ENCODE peak calls at places on chromosome 1, in six cellular contexts. One of them, this sample, is unnamed.

GRCh38 chr1:81312272-81312754 is 488.4 kb upstream of the ADGRL2 start:
- DNase-seq in MM.1S: no peak
- DNase-seq in transverse colon: no peak
- DNase-seq in NCI-H69: no peak
- DNase-seq in T-helper 9 cell: no peak
- DNase-seq in naive thymus-derived CD8-positive, alpha-beta T cell: no peak
- DNase-seq in this sample: no peak

GRCh38 chr1:33633019-33633801 is 160.8 kb downstream of the ZSCAN20 start:
- DNase-seq in naive thymus-derived CD8-positive, alpha-beta T cell: peak; percentile 79
- DNase-seq in MM.1S: peak; percentile 87
- DNase-seq in T-helper 9 cell: peak; percentile 85
- DNase-seq in NCI-H69: peak; percentile 78
- DNase-seq in transverse colon: peak; percentile 88
- DNase-seq in this sample: peak; percentile 78

GRCh38 chr1:20187813-20188454 is 1.6 kb upstream of the PLA2G2C start:
- DNase-seq in MM.1S: no peak
- DNase-seq in transverse colon: no peak
- DNase-seq in T-helper 9 cell: no peak
- DNase-seq in naive thymus-derived CD8-positive, alpha-beta T cell: no peak
- DNase-seq in NCI-H69: no peak
- DNase-seq in this sample: no peak

GRCh38 chr1:174623640-174624039 is 175.9 kb downstream of the GPR52 start:
- DNase-seq in NCI-H69: no peak
- DNase-seq in MM.1S: no peak
- DNase-seq in naive thymus-derived CD8-positive, alpha-beta T cell: no peak
- DNase-seq in transverse colon: no peak
- DNase-seq in T-helper 9 cell: no peak
- DNase-seq in this sample: no peak

GRCh38 chr1:200846421-200846820 is 26.4 kb upstream of the GPR25 start:
- DNase-seq in MM.1S: no peak
- DNase-seq in NCI-H69: no peak
- DNase-seq in naive thymus-derived CD8-positive, alpha-beta T cell: no peak
- DNase-seq in T-helper 9 cell: no peak
- DNase-seq in transverse colon: no peak
- DNase-seq in this sample: no peak

GRCh38 chr1:4425892-4426291 is 228.5 kb upstream of the AJAP1 start:
- DNase-seq in naive thymus-derived CD8-positive, alpha-beta T cell: no peak
- DNase-seq in NCI-H69: no peak
- DNase-seq in T-helper 9 cell: no peak
- DNase-seq in transverse colon: no peak
- DNase-seq in MM.1S: peak; percentile 43
- DNase-seq in this sample: no peak

GRCh38 chr1:74835046-74835445 is 102.1 kb downstream of the TYW3 start:
- DNase-seq in T-helper 9 cell: no peak
- DNase-seq in naive thymus-derived CD8-positive, alpha-beta T cell: no peak
- DNase-seq in NCI-H69: peak; percentile 87
- DNase-seq in transverse colon: no peak
- DNase-seq in MM.1S: peak; percentile 9
- DNase-seq in this sample: no peak

GRCh38 chr1:23593556-23594148 is 34.4 kb upstream of the ID3 start:
- DNase-seq in MM.1S: no peak
- DNase-seq in T-helper 9 cell: no peak
- DNase-seq in NCI-H69: peak; percentile 94
- DNase-seq in transverse colon: no peak
- DNase-seq in naive thymus-derived CD8-positive, alpha-beta T cell: no peak
- DNase-seq in this sample: peak; percentile 60

GRCh38 chr1:155083865-155084721 is 5.5 kb downstream of the EFNA3 start:
- DNase-seq in naive thymus-derived CD8-positive, alpha-beta T cell: no peak
- DNase-seq in MM.1S: peak; percentile 68
- DNase-seq in T-helper 9 cell: no peak
- DNase-seq in NCI-H69: peak; percentile 72
- DNase-seq in transverse colon: peak; percentile 72
- DNase-seq in this sample: peak; percentile 78

GRCh38 chr1:181038399-181038873 is 4.7 kb downstream of the MR1 start:
- DNase-seq in transverse colon: peak; percentile 57
- DNase-seq in MM.1S: peak; percentile 73
- DNase-seq in NCI-H69: peak; percentile 91
- DNase-seq in T-helper 9 cell: peak; percentile 55
- DNase-seq in naive thymus-derived CD8-positive, alpha-beta T cell: peak; percentile 23
- DNase-seq in this sample: peak; percentile 51

GRCh38 chr1:170114916-170115315 is 30.8 kb upstream of the NTMT2 start:
- DNase-seq in transverse colon: no peak
- DNase-seq in naive thymus-derived CD8-positive, alpha-beta T cell: no peak
- DNase-seq in NCI-H69: no peak
- DNase-seq in MM.1S: peak; percentile 44
- DNase-seq in T-helper 9 cell: no peak
- DNase-seq in this sample: no peak

GRCh38 chr1:201537966-201538617 is 835 bp upstream of the NAV1 start:
- DNase-seq in transverse colon: no peak
- DNase-seq in NCI-H69: peak; percentile 64
- DNase-seq in T-helper 9 cell: no peak
- DNase-seq in MM.1S: no peak
- DNase-seq in naive thymus-derived CD8-positive, alpha-beta T cell: no peak
- DNase-seq in this sample: no peak

GRCh38 chr1:205191127-205191577 is 20.4 kb downstream of the DSTYK start:
- DNase-seq in transverse colon: no peak
- DNase-seq in T-helper 9 cell: no peak
- DNase-seq in MM.1S: no peak
- DNase-seq in NCI-H69: peak; percentile 58
- DNase-seq in naive thymus-derived CD8-positive, alpha-beta T cell: no peak
- DNase-seq in this sample: no peak

GRCh38 chr1:158037876-158038359 is 44.5 kb downstream of the KIRREL1 start:
- DNase-seq in MM.1S: no peak
- DNase-seq in naive thymus-derived CD8-positive, alpha-beta T cell: no peak
- DNase-seq in T-helper 9 cell: no peak
- DNase-seq in NCI-H69: peak; percentile 100
- DNase-seq in transverse colon: no peak
- DNase-seq in this sample: no peak

GRCh38 chr1:212860713-212861581 is 2.9 kb downstream of the FLVCR1 start:
- DNase-seq in T-helper 9 cell: no peak
- DNase-seq in naive thymus-derived CD8-positive, alpha-beta T cell: no peak
- DNase-seq in transverse colon: no peak
- DNase-seq in NCI-H69: peak; percentile 81
- DNase-seq in MM.1S: no peak
- DNase-seq in this sample: no peak

GRCh38 chr1:174966000-174966572 is 33.7 kb upstream of the CACYBP start:
- DNase-seq in transverse colon: no peak
- DNase-seq in NCI-H69: no peak
- DNase-seq in MM.1S: no peak
- DNase-seq in T-helper 9 cell: no peak
- DNase-seq in naive thymus-derived CD8-positive, alpha-beta T cell: no peak
- DNase-seq in this sample: no peak

GRCh38 chr1:100585774-100586173 is 47.8 kb downstream of the GPR88 start:
- DNase-seq in NCI-H69: no peak
- DNase-seq in naive thymus-derived CD8-positive, alpha-beta T cell: no peak
- DNase-seq in T-helper 9 cell: no peak
- DNase-seq in MM.1S: no peak
- DNase-seq in transverse colon: no peak
- DNase-seq in this sample: no peak

GRCh38 chr1:72547412-72547811 is 265.1 kb upstream of the NEGR1 start:
- DNase-seq in T-helper 9 cell: no peak
- DNase-seq in NCI-H69: peak; percentile 85
- DNase-seq in naive thymus-derived CD8-positive, alpha-beta T cell: no peak
- DNase-seq in MM.1S: no peak
- DNase-seq in transverse colon: no peak
- DNase-seq in this sample: no peak

GRCh38 chr1:235090406-235091069 is 38.1 kb downstream of the TOMM20 start:
- DNase-seq in MM.1S: no peak
- DNase-seq in NCI-H69: no peak
- DNase-seq in T-helper 9 cell: no peak
- DNase-seq in transverse colon: no peak
- DNase-seq in naive thymus-derived CD8-positive, alpha-beta T cell: no peak
- DNase-seq in this sample: no peak

GRCh38 chr1:19645544-19646252 is 1.6 kb downstream of the NBL1 start:
- DNase-seq in transverse colon: peak; percentile 34
- DNase-seq in NCI-H69: no peak
- DNase-seq in naive thymus-derived CD8-positive, alpha-beta T cell: no peak
- DNase-seq in MM.1S: no peak
- DNase-seq in T-helper 9 cell: no peak
- DNase-seq in this sample: no peak

GRCh38 chr1:185244015-185244747 is 72.9 kb downstream of the IVNS1ABP start:
- DNase-seq in NCI-H69: no peak
- DNase-seq in transverse colon: no peak
- DNase-seq in naive thymus-derived CD8-positive, alpha-beta T cell: no peak
- DNase-seq in T-helper 9 cell: no peak
- DNase-seq in MM.1S: no peak
- DNase-seq in this sample: no peak

GRCh38 chr1:159532922-159533321 is 2.9 kb downstream of the OR10J5 start:
- DNase-seq in T-helper 9 cell: no peak
- DNase-seq in NCI-H69: no peak
- DNase-seq in MM.1S: no peak
- DNase-seq in naive thymus-derived CD8-positive, alpha-beta T cell: no peak
- DNase-seq in transverse colon: no peak
- DNase-seq in this sample: no peak

GRCh38 chr1:63824386-63824898 is 50.6 kb downstream of the ROR1 start:
- DNase-seq in naive thymus-derived CD8-positive, alpha-beta T cell: no peak
- DNase-seq in NCI-H69: no peak
- DNase-seq in MM.1S: no peak
- DNase-seq in transverse colon: no peak
- DNase-seq in T-helper 9 cell: no peak
- DNase-seq in this sample: no peak

GRCh38 chr1:231385118-231385748 is 36.9 kb downstream of the EGLN1 start:
- DNase-seq in transverse colon: no peak
- DNase-seq in NCI-H69: no peak
- DNase-seq in MM.1S: no peak
- DNase-seq in naive thymus-derived CD8-positive, alpha-beta T cell: no peak
- DNase-seq in T-helper 9 cell: no peak
- DNase-seq in this sample: no peak

GRCh38 chr1:202014915-202015676 is 4.7 kb downstream of the ELF3 start:
- DNase-seq in T-helper 9 cell: no peak
- DNase-seq in transverse colon: peak; percentile 54
- DNase-seq in NCI-H69: peak; percentile 53
- DNase-seq in naive thymus-derived CD8-positive, alpha-beta T cell: no peak
- DNase-seq in MM.1S: no peak
- DNase-seq in this sample: no peak